ENCODE peak calls at places on chromosomes 16 and 17, in six cellular contexts. E, R, X, J, K and W are unnamed samples. For H3K9me3, the result is how much of the 10 kb centered on the place peaks cover.

GRCh38 chr16:80580109-80580832 is 39.5 kb downstream of the DYNLRB2 start:
- DNase-seq in E (no peak), R (no peak), X (peak), J (peak), K (no peak), W (peak)

GRCh38 chr16:56202036-56202435 is 10.7 kb downstream of the GNAO1 start:
- DNase-seq in E (no peak), R (no peak), X (no peak), J (no peak), K (no peak), W (no peak)

GRCh38 chr16:85573696-85574641 is 39.2 kb upstream of the GSE1 start:
- DNase-seq in E (no peak), R (no peak), X (no peak), J (peak), K (peak), W (no peak)

GRCh38 chr16:50498756-50499155 is 49.4 kb upstream of the NKD1 start:
- DNase-seq in E (no peak), R (no peak), X (no peak), J (peak), K (no peak), W (no peak)

GRCh38 chr17:28335959-28336871 is 654 bp downstream of the TNFAIP1 start:
- DNase-seq in E (peak), R (peak), X (no peak), J (peak), K (peak), W (no peak)

GRCh38 chr16:630815-631405 is at the start of gene WFIKKN1:
- DNase-seq in E (peak), R (no peak), X (no peak), J (no peak), K (peak), W (no peak)

GRCh38 chr17:56808503-56808902 is 25.2 kb downstream of the C17orf67 start:
- DNase-seq in E (no peak), R (no peak), X (no peak), J (no peak), K (no peak), W (no peak)

GRCh38 chr17:82408938-82409318 is 9.2 kb upstream of the HEXD start:
- DNase-seq in E (no peak), R (no peak), X (no peak), J (no peak), K (no peak), W (no peak)

GRCh38 chr16:86430814-86431213 is 79.5 kb upstream of the FOXF1 start:
- DNase-seq in E (no peak), R (no peak), X (no peak), J (no peak), K (no peak), W (no peak)

GRCh38 chr17:58352843-58353719 is 1.1 kb upstream of the SUPT4H1 start:
- DNase-seq in E (peak), R (no peak), X (no peak), J (peak), K (peak), W (no peak)

GRCh38 chr17:42438600-42439567 is 15.8 kb upstream of the CAVIN1 start:
- DNase-seq in E (no peak), R (no peak), X (no peak), J (peak), K (peak), W (no peak)

GRCh38 chr16:85657267-85657650 is 31.5 kb downstream of the GINS2 start:
- DNase-seq in E (no peak), R (no peak), X (no peak), J (no peak), K (no peak), W (no peak)

GRCh38 chr16:11801481-11802021 is 4.5 kb upstream of the ZC3H7A start:
- DNase-seq in E (no peak), R (no peak), X (no peak), J (no peak), K (no peak), W (no peak)

GRCh38 chr17:35714988-35715387 is 16.5 kb upstream of the RASL10B start:
- DNase-seq in E (no peak), R (no peak), X (no peak), J (no peak), K (no peak), W (no peak)

GRCh38 chr16:23679274-23679985 is 741 bp downstream of the PLK1 start:
- DNase-seq in E (peak), R (peak), X (no peak), J (peak), K (no peak), W (no peak)

GRCh38 chr17:50829336-50829735 is 6.0 kb upstream of the WFIKKN2 start:
- DNase-seq in E (no peak), R (no peak), X (no peak), J (no peak), K (no peak), W (no peak)

GRCh38 chr17:8384801-8385335 is 1.9 kb upstream of the RPL26 start:
- DNase-seq in E (peak), R (peak), X (no peak), J (peak), K (no peak), W (no peak)

GRCh38 chr16:83113317-83113716 is 486.5 kb downstream of the CDH13 start:
- DNase-seq in E (peak), R (peak), X (no peak), J (peak), K (no peak), W (no peak)

GRCh38 chr16:35234679-35235078 is 1775.3 kb downstream of the TP53TG3F start:
- DNase-seq in E (no peak), R (no peak), X (no peak), J (no peak), K (no peak), W (no peak)

GRCh38 chr16:35239561-35239960 is 1780.1 kb downstream of the TP53TG3F start:
- DNase-seq in E (no peak), R (no peak), X (no peak), J (no peak), K (no peak), W (no peak)
- H3K9me3 ChIP-seq in E (under half), R (under half), X (under half), J (under half), K (under half), W (under half)

GRCh38 chr16:35798885-35799426 is 2339.5 kb downstream of the TP53TG3F start:
- DNase-seq in E (no peak), R (no peak), X (no peak), J (no peak), K (no peak), W (no peak)
- H3K9me3 ChIP-seq in E (under half), R (under half), X (under half), J (under half), K (under half), W (under half)

GRCh38 chr16:35575432-35575821 is 2116.0 kb downstream of the TP53TG3F start:
- DNase-seq in E (no peak), R (no peak), X (no peak), J (no peak), K (no peak), W (no peak)
- H3K9me3 ChIP-seq in E (under half), R (under half), X (under half), J (under half), K (under half), W (under half)

DNA sequence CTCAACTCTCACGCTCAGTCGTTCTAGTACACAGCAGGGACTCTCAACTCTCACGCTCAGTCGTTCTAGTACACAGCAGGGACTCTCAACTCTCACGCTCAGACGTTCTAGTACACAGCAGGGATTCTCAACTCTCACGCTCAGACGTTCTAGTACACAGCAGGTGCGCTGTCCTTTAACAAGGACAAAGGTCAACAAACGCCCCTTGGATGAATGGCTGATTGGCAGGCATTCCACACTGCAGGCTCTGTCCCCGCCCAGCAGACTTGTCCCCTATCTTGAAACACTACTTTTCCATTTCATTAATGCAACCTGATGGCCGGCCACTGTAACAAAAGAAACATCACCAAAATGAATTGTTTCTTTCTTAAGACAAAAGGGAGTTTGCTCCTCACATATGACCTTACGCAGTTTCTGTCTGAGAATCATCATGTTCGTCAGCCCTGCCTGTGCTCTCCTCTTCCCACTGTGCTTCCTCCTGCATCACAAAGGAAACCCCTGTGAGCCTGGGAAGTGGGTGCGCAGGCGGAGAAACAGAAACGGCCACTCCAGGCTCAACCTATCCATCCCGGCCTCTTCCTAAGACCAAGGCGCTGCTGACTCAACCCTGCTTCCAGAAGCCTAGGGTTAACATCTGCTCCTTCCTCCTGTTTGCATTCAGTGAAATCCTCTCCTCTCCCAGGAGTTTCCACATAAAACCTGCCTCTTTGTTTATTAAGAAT is 59.8 kb downstream of the ANKRD11 start:
- DNase-seq in E (no peak), R (no peak), X (no peak), J (no peak), K (no peak), W (no peak)
- H3K9me3 ChIP-seq in E (under half), R (under half), X (under half), J (under half), K (under half), W (under half)

DNA sequence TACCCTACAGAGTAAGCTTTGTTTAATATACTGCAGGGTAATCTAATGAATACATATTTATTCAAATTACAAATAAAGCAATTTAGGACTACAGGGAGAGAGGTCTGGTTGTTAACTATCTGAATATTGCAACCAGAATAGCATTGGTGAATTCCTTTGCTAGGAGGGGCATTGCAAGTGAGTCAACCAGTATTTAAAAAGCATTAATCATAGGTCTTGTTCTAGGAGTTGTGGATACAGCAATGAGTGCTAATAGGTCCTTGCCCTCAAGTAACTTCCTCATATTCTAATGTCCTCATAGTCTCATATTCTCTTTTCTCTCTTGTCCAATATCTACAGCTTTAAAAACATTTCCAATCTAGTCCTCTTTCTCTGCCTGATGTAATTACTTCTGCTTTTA is 531.3 kb downstream of the CDH11 start:
- DNase-seq in E (no peak), R (no peak), X (no peak), J (peak), K (no peak), W (no peak)
- H3K9me3 ChIP-seq in E (under half), R (under half), X (under half), J (under half), K (under half), W (under half)

GRCh38 chr16:68548947-68549346 is 9.9 kb downstream of the ZFP90 start:
- DNase-seq in E (no peak), R (no peak), X (peak), J (no peak), K (no peak), W (no peak)

GRCh38 chr16:68553186-68553585 is 14.1 kb downstream of the ZFP90 start:
- DNase-seq in E (no peak), R (no peak), X (no peak), J (no peak), K (no peak), W (no peak)
- H3K9me3 ChIP-seq in E (under half), R (half or more), X (under half), J (under half), K (under half), W (under half)